ENCODE peak calls at places on chromosomes 5 and 9, in four cellular contexts. I, J, O and W are unnamed samples.

GRCh38 chr5:11491658-11492057 is 412.6 kb downstream of the CTNND2 start:
- DNase-seq in I (no peak), J (no peak), O (no peak), W (no peak)

GRCh38 chr9:102445906-102446305 is 549.2 kb upstream of the CYLC2 start:
- DNase-seq in I (no peak), J (no peak), O (no peak), W (no peak)

GRCh38 chr9:20291201-20291600 is 331.1 kb downstream of the MLLT3 start:
- DNase-seq in I (no peak), J (no peak), O (no peak), W (no peak)

GRCh38 chr5:4628645-4629385 is 511.3 kb upstream of the ADAMTS16 start:
- DNase-seq in I (no peak), J (no peak), O (no peak), W (no peak)

GRCh38 chr5:15245913-15246312 is 254.1 kb upstream of the FBXL7 start:
- DNase-seq in I (no peak), J (no peak), O (no peak), W (no peak)

GRCh38 chr5:30121092-30121491 is 1072.4 kb upstream of the CDH6 start:
- DNase-seq in I (no peak), J (no peak), O (no peak), W (no peak)

GRCh38 chr9:38043931-38044623 is 24.9 kb downstream of the SHB start:
- DNase-seq in I (no peak), J (no peak), O (no peak), W (no peak)

GRCh38 chr9:88583901-88584596 is 49.1 kb downstream of the NXNL2 start:
- DNase-seq in I (no peak), J (no peak), O (no peak), W (peak)

GRCh38 chr9:120109242-120109641 is 470.7 kb downstream of the CDK5RAP2 start:
- DNase-seq in I (no peak), J (no peak), O (no peak), W (no peak)

GRCh38 chr5:168941901-168942300 is 359.0 kb downstream of the SLIT3 start:
- DNase-seq in I (no peak), J (no peak), O (no peak), W (no peak)

GRCh38 chr9:111050819-111051218 is 12.5 kb upstream of the LPAR1 start:
- DNase-seq in I (no peak), J (no peak), O (no peak), W (no peak)

GRCh38 chr5:61732376-61732775 is 400.3 kb downstream of the ZSWIM6 start:
- DNase-seq in I (no peak), J (no peak), O (no peak), W (no peak)

GRCh38 chr9:38357350-38358114 is 35.0 kb upstream of the ALDH1B1 start:
- DNase-seq in I (no peak), J (no peak), O (no peak), W (no peak)

GRCh38 chr5:78615697-78616096 is 32.9 kb downstream of the LHFPL2 start:
- DNase-seq in I (no peak), J (no peak), O (no peak), W (no peak)

GRCh38 chr5:151890299-151890698 is 34.4 kb downstream of the GLRA1 start:
- DNase-seq in I (no peak), J (no peak), O (no peak), W (no peak)

GRCh38 chr5:151881626-151882225 is 42.9 kb downstream of the GLRA1 start:
- DNase-seq in I (no peak), J (no peak), O (no peak), W (no peak)

GRCh38 chr5:151885138-151885908 is 39.3 kb downstream of the GLRA1 start:
- DNase-seq in I (no peak), J (no peak), O (no peak), W (no peak)

GRCh38 chr5:151889614-151890013 is 35.0 kb downstream of the GLRA1 start:
- DNase-seq in I (no peak), J (no peak), O (no peak), W (no peak)

DNA sequence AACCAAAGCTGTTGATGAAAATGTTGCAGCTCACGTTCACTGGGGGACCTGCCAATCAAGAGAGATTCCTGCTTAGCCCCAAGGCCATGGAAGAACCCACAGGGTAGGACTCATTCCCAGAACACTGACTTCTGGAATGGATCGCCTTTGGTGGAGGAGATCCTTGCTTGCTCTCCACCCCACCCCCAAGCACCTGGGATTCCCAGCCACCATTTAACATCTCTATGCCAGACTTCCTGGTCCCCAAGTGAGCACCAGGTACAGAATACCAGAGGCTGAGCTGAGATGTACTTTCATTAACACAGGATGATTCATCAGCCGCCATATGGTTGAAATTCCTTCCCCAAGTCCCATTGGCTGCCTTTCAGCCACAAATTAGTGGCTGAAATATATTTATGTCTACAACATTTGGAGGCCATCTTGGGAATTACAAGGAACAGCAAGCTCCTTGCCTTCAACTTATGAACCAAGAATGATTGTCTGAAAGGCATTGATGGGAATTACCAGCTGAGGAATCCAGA is 37.9 kb downstream of the GLRA1 start:
- DNase-seq in I (no peak), J (no peak), O (no peak), W (no peak)
- H3K4me3 ChIP-seq in I (no peak), J (no peak), O (no peak), W (no peak)

GRCh38 chr5:157575096-157575872 is at the start of gene ADAM19:
- DNase-seq in I (no peak), J (no peak), O (peak), W (no peak)
- TF ChIP-seq CTCF in I (no peak), J (no peak), O (peak), W (no peak)

GRCh38 chr5:173140769-173141168 is 3.6 kb upstream of the BNIP1 start:
- DNase-seq in I (no peak), J (no peak), O (no peak), W (no peak)

GRCh38 chr5:173139631-173140030 is 4.7 kb upstream of the BNIP1 start:
- DNase-seq in I (no peak), J (no peak), O (no peak), W (no peak)

GRCh38 chr5:173143567-173143966 is 764 bp upstream of the BNIP1 start:
- DNase-seq in I (no peak), J (no peak), O (no peak), W (no peak)

GRCh38 chr5:173144200-173145176 is at the start of gene BNIP1:
- DNase-seq in I (peak), J (peak), O (peak), W (peak)

GRCh38 chr5:173138707-173139106 is 5.6 kb upstream of the BNIP1 start:
- DNase-seq in I (no peak), J (no peak), O (no peak), W (no peak)
- H3K4me3 ChIP-seq in I (no peak), J (no peak), O (no peak), W (no peak)

DNA sequence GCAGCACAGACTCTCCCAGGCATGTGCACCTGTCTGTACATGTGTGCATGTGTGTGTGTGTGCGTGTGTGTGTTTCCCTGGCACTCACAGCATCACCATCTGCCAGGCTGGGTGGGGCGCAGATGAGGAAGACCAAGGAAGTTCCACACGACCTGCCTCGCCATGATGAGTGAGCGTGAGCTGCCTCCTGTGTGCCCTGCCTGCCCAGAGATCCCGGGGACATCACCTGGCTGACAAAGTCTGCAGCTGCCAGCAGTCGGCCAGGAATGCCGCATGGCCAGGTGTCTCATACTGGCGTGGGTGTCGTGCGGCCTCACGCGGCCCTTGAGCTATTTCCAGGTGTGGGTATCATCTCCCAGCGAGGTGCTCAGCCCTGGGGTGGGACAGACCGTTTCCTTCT is 3.9 kb upstream of the GPSM1 start:
- DNase-seq in I (no peak), J (no peak), O (no peak), W (no peak)
- TF ChIP-seq CTCF in I (no peak), J (no peak), O (no peak), W (no peak)

GRCh38 chr5:36596756-36597155 is 9.7 kb upstream of the SLC1A3 start:
- DNase-seq in I (no peak), J (no peak), O (no peak), W (no peak)
- H3K4me3 ChIP-seq in I (no peak), J (no peak), O (no peak), W (no peak)